ENCODE peak calls at places on chromosomes 4 and X, in seven cellular contexts. T, H, I, F, L, V and W are unnamed samples.

GRCh38 chr4:123453006-123453685 is 56.6 kb downstream of the SPRY1 start:
- DNase-seq in F (no peak), I (no peak), L (peak), T (no peak), V (no peak), H (no peak), W (no peak)

GRCh38 chrX:153494541-153495361 is at the start of gene BGN:
- DNase-seq in V (peak), L (no peak), T (no peak), F (peak), I (peak), H (peak), W (no peak)

GRCh38 chrX:7294483-7294882 is 146.5 kb upstream of the PUDP start:
- DNase-seq in F (no peak), T (no peak), V (no peak), H (no peak), L (peak), I (no peak), W (no peak)

GRCh38 chr4:2996437-2996836 is 33.1 kb downstream of the GRK4 start:
- DNase-seq in V (no peak), I (no peak), F (no peak), L (no peak), H (no peak), T (no peak), W (no peak)

GRCh38 chr4:188960411-188961093 is 821.3 kb downstream of the TRIML1 start:
- DNase-seq in T (no peak), H (no peak), I (no peak), L (no peak), F (no peak), V (no peak), W (peak)

GRCh38 chr4:138510053-138510452 is 267.9 kb upstream of the SLC7A11 start:
- DNase-seq in H (no peak), I (no peak), T (no peak), F (no peak), L (no peak), V (no peak), W (peak)

GRCh38 chrX:108270739-108271396 is 167.4 kb downstream of the COL4A6 start:
- DNase-seq in L (peak), I (no peak), T (peak), H (no peak), V (no peak), F (no peak), W (no peak)

GRCh38 chr4:108045687-108046024 is 56.0 kb downstream of the HADH start:
- DNase-seq in I (no peak), H (peak), T (no peak), V (peak), F (no peak), L (no peak), W (no peak)

GRCh38 chr4:132227349-132228165 is 921.5 kb upstream of the PCDH10 start:
- DNase-seq in L (peak), I (no peak), F (peak), H (peak), T (no peak), V (peak), W (no peak)

GRCh38 chr4:108204518-108204917 is 35.8 kb upstream of the LEF1 start:
- DNase-seq in F (no peak), I (no peak), H (no peak), V (no peak), L (no peak), T (no peak), W (no peak)

GRCh38 chrX:1246816-1247215 is 21.8 kb upstream of the CSF2RA start:
- DNase-seq in I (peak), H (peak), F (peak), L (peak), V (peak), T (peak), W (no peak)

GRCh38 chrX:103540145-103540544 is 20.9 kb upstream of the RAB40A start:
- DNase-seq in V (no peak), H (no peak), F (no peak), I (no peak), T (no peak), L (peak), W (no peak)

GRCh38 chrX:153875391-153876111 is 10.4 kb downstream of the L1CAM start:
- DNase-seq in L (peak), I (no peak), H (peak), F (peak), V (peak), T (no peak), W (no peak)

GRCh38 chr4:67853336-67853735 is 30.5 kb downstream of the TMPRSS11D start:
- DNase-seq in T (no peak), I (no peak), L (no peak), F (no peak), V (no peak), H (no peak), W (no peak)

GRCh38 chr4:630661-631060 is 5.3 kb downstream of the PDE6B start:
- DNase-seq in V (no peak), F (no peak), T (peak), H (no peak), I (no peak), L (no peak), W (no peak)

GRCh38 chrX:19554786-19555185 is 39.5 kb upstream of the MAP3K15 start:
- DNase-seq in V (no peak), L (peak), T (no peak), I (no peak), H (no peak), F (no peak), W (no peak)

GRCh38 chr4:151678048-151678853 is 82.6 kb downstream of the GATB start:
- DNase-seq in I (no peak), V (no peak), L (no peak), F (no peak), H (no peak), T (no peak), W (no peak)

GRCh38 chr4:173575482-173576152 is 45.6 kb upstream of the HAND2 start:
- DNase-seq in V (no peak), F (no peak), T (no peak), L (no peak), H (no peak), I (no peak), W (no peak)

GRCh38 chr4:85812776-85813175 is 337.8 kb downstream of the ARHGAP24 start:
- DNase-seq in V (no peak), F (no peak), L (no peak), I (no peak), T (no peak), H (no peak), W (no peak)

GRCh38 chr4:28082686-28083390 is 1222.2 kb downstream of the STIM2 start:
- DNase-seq in H (no peak), L (peak), V (no peak), F (no peak), I (no peak), T (no peak), W (no peak)

GRCh38 chr4:56783986-56784385 is 37.5 kb downstream of the SPINK2 start:
- DNase-seq in L (no peak), F (no peak), V (no peak), I (no peak), T (no peak), H (no peak), W (no peak)

DNA sequence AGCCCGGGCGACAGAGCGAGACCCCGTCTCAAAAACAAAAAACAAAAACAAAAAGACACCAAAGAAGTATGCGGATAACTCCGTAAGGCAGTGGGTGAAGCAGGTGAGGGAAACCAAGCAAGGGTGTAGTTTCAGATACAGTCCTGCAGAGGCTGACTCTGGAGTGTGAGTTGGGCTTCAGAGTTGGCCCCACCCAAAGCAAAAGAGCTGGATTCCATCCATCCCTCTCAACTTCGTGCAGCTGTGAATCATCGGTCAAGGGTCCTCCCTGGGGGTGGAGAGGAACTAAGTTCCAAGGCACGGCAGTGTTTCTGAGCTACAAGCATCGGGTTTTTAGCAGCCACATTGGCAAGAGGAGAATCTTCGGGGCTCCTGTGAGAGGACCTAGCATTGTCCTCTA is 43.9 kb upstream of the FAM9A start:
- DNase-seq in V (no peak), H (no peak), T (no peak), L (no peak), I (no peak), F (peak), W (no peak)
- TF ChIP-seq CTCF in V (no peak), H (no peak), T (no peak), L (no peak), I (no peak), F (peak), W (no peak)

DNA sequence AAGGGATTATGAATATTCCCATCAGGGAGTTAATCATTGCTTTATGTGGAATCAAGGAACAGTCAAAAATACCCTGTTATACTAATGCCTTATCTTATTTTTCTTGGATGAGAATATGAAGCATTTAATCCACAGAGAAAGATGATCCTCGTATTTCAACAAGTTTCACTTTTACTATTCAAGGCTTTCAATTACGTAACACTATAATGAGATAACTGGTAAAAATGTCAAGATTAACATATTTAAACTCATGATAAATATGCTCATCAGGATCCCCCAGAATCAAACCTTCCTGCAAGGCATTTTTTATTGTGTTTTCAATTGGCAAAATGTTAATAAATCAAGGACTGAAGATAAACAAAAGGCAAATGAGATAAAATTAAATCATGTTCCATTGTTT is 5.1 kb downstream of the ZXDA start:
- DNase-seq in L (no peak), I (no peak), H (no peak), V (no peak), F (no peak), T (no peak), W (no peak)
- H3K4me3 ChIP-seq in L (no peak), I (no peak), H (no peak), V (peak), F (no peak), T (no peak), W (no peak)

DNA sequence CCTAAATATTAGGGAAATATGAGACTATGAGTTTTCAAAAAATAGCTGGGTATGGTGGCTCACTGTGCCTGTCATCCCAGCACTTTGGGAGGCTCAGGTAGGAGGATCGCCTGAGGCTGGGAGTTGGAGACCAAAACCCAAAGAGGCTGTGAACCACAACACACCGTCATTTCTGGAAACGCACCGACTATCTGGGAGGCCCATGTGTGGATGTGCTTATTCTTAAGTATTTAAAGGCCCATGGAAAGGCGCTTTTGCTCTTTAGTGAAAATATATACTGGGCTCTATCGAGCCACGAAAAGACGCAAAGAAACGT is 102.5 kb downstream of the DHRSX start:
- DNase-seq in I (no peak), H (no peak), L (no peak), V (no peak), F (no peak), T (no peak), W (no peak)
- TF ChIP-seq CTCF in I (no peak), H (no peak), L (no peak), V (no peak), F (no peak), T (no peak), W (no peak)

GRCh38 chrX:2410279-2411020 is 90.3 kb downstream of the DHRSX start:
- DNase-seq in H (no peak), F (peak), V (no peak), I (no peak), L (peak), T (no peak), W (no peak)
- H3K4me3 ChIP-seq in H (no peak), F (no peak), V (no peak), I (no peak), L (no peak), T (no peak), W (no peak)

GRCh38 chr4:186069734-186070133 is 778 bp downstream of the TLR3 start:
- DNase-seq in I (no peak), T (no peak), F (no peak), V (no peak), H (no peak), L (no peak), W (no peak)
- TF ChIP-seq CTCF in I (no peak), T (no peak), F (no peak), V (no peak), H (no peak), L (no peak), W (no peak)